ENCODE peak calls at places on chromosomes 5 and 9, in four cellular contexts. Q is esophagus mucosa; U is naive thymus-derived CD8-positive, alpha-beta T cell; I is Right ventricle myocardium inferior. D is an unnamed sample.

GRCh38 chr5:93325946-93326345 is 255.1 kb downstream of the NR2F1-AS1 start:
- ATAC-seq in Q (no peak), U (no peak), I (no peak), D (no peak)

GRCh38 chr5:169003721-169004481 is 297.0 kb downstream of the SLIT3 start:
- ATAC-seq in Q (no peak), U (no peak), I (peak), D (no peak)

GRCh38 chr5:112109331-112109993 is 309.6 kb downstream of the EPB41L4A start:
- ATAC-seq in Q (peak), U (no peak), I (peak), D (peak)

GRCh38 chr5:128258387-128258786 is 174.8 kb downstream of the SLC12A2 start:
- ATAC-seq in Q (no peak), U (no peak), I (no peak), D (no peak)

GRCh38 chr9:133509179-133510083 is 15.3 kb downstream of the MYMK start:
- ATAC-seq in Q (peak), U (peak), I (no peak), D (no peak)

GRCh38 chr5:115695290-115695689 is 69.5 kb upstream of the TMED7 start:
- ATAC-seq in Q (no peak), U (no peak), I (no peak), D (no peak)

GRCh38 chr9:28927711-28928110 is 1354.4 kb upstream of the C9orf72 start:
- ATAC-seq in Q (peak), U (no peak), I (no peak), D (no peak)

GRCh38 chr5:37492778-37493555 is 113.8 kb downstream of the WDR70 start:
- ATAC-seq in Q (no peak), U (no peak), I (no peak), D (no peak)

GRCh38 chr9:14170973-14171596 is 142.9 kb downstream of the NFIB start:
- ATAC-seq in Q (peak), U (no peak), I (no peak), D (no peak)

GRCh38 chr5:157303667-157304327 is 37.9 kb downstream of the CYFIP2 start:
- ATAC-seq in Q (no peak), U (peak), I (peak), D (no peak)

GRCh38 chr9:21559402-21560280 is 77.5 kb upstream of the IFNE start:
- ATAC-seq in Q (peak), U (peak), I (no peak), D (peak)

GRCh38 chr9:105712773-105713172 is 18.4 kb downstream of the TMEM38B start:
- ATAC-seq in Q (no peak), U (no peak), I (peak), D (no peak)

GRCh38 chr5:68435611-68436010 is 220.1 kb downstream of the PIK3R1 start:
- ATAC-seq in Q (no peak), U (no peak), I (no peak), D (no peak)

GRCh38 chr5:73381587-73382411 is 66.8 kb downstream of the FOXD1 start:
- ATAC-seq in Q (peak), U (peak), I (no peak), D (no peak)

GRCh38 chr5:34722183-34722582 is 66.1 kb downstream of the RAI14 start:
- ATAC-seq in Q (no peak), U (no peak), I (no peak), D (no peak)

GRCh38 chr5:72659726-72660125 is 152.5 kb upstream of the ZNF366 start:
- ATAC-seq in Q (no peak), U (no peak), I (no peak), D (no peak)

GRCh38 chr9:134617246-134617645 is 24.4 kb upstream of the COL5A1 start:
- ATAC-seq in Q (no peak), U (no peak), I (no peak), D (no peak)

GRCh38 chr5:107486489-107486888 is 184.2 kb downstream of the EFNA5 start:
- ATAC-seq in Q (peak), U (peak), I (no peak), D (no peak)

GRCh38 chr9:5587024-5587423 is 41.9 kb upstream of the RIC1 start:
- ATAC-seq in Q (peak), U (no peak), I (no peak), D (no peak)

GRCh38 chr9:11149065-11149464 is 536.3 kb upstream of the PTPRD start:
- ATAC-seq in Q (no peak), U (no peak), I (no peak), D (no peak)

GRCh38 chr5:145825751-145826180 is 9.4 kb downstream of the PRELID2 start:
- ATAC-seq in Q (no peak), U (no peak), I (no peak), D (no peak)

GRCh38 chr9:118459832-118460425 is 755.7 kb downstream of the TLR4 start:
- ATAC-seq in Q (no peak), U (no peak), I (no peak), D (no peak)

GRCh38 chr5:126947146-126948010 is 83.0 kb downstream of the MARCHF3 start:
- ATAC-seq in Q (no peak), U (no peak), I (no peak), D (no peak)

GRCh38 chr9:98081477-98082219 is 25.1 kb downstream of the NANS start:
- ATAC-seq in Q (peak), U (peak), I (no peak), D (peak)

GRCh38 chr5:52709171-52709925 is 78.4 kb upstream of the ITGA1 start:
- ATAC-seq in Q (no peak), U (no peak), I (no peak), D (no peak)

GRCh38 chr9:109012009-109012875 is 1.1 kb downstream of the CTNNAL1 start:
- ATAC-seq in Q (peak), U (no peak), I (peak), D (peak)

GRCh38 chr9:114968710-114969109 is 38.3 kb upstream of the TNFSF8 start:
- ATAC-seq in Q (peak), U (peak), I (no peak), D (no peak)

GRCh38 chr9:32703635-32704034 is 68.2 kb upstream of the TAF1L start:
- ATAC-seq in Q (no peak), U (no peak), I (no peak), D (no peak)

GRCh38 chr5:71740015-71740753 is 21.1 kb downstream of the CARTPT start:
- ATAC-seq in Q (no peak), U (no peak), I (no peak), D (no peak)

GRCh38 chr5:159402871-159403270 is 72.6 kb upstream of the IL12B start:
- ATAC-seq in Q (no peak), U (no peak), I (peak), D (no peak)

GRCh38 chr9:93326056-93326455 is 125.4 kb upstream of the FAM120A start:
- ATAC-seq in Q (no peak), U (no peak), I (peak), D (no peak)

GRCh38 chr5:154345255-154345952 is 100.4 kb upstream of the SAP30L start:
- ATAC-seq in Q (no peak), U (no peak), I (no peak), D (no peak)